ENCODE peak calls at places on chromosomes 5 and 9, in eight cellular contexts. One of them, this sample, is unnamed.

GRCh38 chr5:112757468-112758208 is 20.0 kb downstream of the APC start:
- DNase-seq in GM06990: peak; percentile 13
- DNase-seq in AG10803: peak; percentile 67
- DNase-seq in adrenal gland: no peak
- DNase-seq in omental fat pad: no peak
- DNase-seq in fibroblast of pulmonary artery: peak; percentile 83
- DNase-seq in uterus: no peak
- DNase-seq in BJ: no peak
- DNase-seq in this sample: no peak

GRCh38 chr5:32308951-32309350 is 3.8 kb downstream of the MTMR12 start:
- DNase-seq in BJ: no peak
- DNase-seq in GM06990: no peak
- DNase-seq in adrenal gland: no peak
- DNase-seq in fibroblast of pulmonary artery: no peak
- DNase-seq in AG10803: peak; percentile 65
- DNase-seq in omental fat pad: no peak
- DNase-seq in uterus: no peak
- DNase-seq in this sample: no peak

GRCh38 chr5:131659841-131660240 is 24.8 kb upstream of the RAPGEF6 start:
- DNase-seq in omental fat pad: no peak
- DNase-seq in adrenal gland: no peak
- DNase-seq in GM06990: no peak
- DNase-seq in uterus: no peak
- DNase-seq in AG10803: no peak
- DNase-seq in fibroblast of pulmonary artery: no peak
- DNase-seq in BJ: no peak
- DNase-seq in this sample: no peak

GRCh38 chr5:76269259-76269958 is 133.7 kb upstream of the IQGAP2 start:
- DNase-seq in adrenal gland: no peak
- DNase-seq in fibroblast of pulmonary artery: no peak
- DNase-seq in BJ: no peak
- DNase-seq in uterus: no peak
- DNase-seq in AG10803: no peak
- DNase-seq in omental fat pad: no peak
- DNase-seq in GM06990: no peak
- DNase-seq in this sample: no peak

GRCh38 chr9:107740088-107740980 is 250.8 kb upstream of the KLF4 start:
- DNase-seq in BJ: no peak
- DNase-seq in adrenal gland: no peak
- DNase-seq in omental fat pad: no peak
- DNase-seq in uterus: peak; percentile 65
- DNase-seq in AG10803: peak; percentile 43
- DNase-seq in fibroblast of pulmonary artery: peak; percentile 47
- DNase-seq in GM06990: no peak
- DNase-seq in this sample: no peak

GRCh38 chr9:108197888-108198287 is 657.9 kb downstream of the ACTL7B start:
- DNase-seq in adrenal gland: no peak
- DNase-seq in GM06990: no peak
- DNase-seq in omental fat pad: no peak
- DNase-seq in BJ: no peak
- DNase-seq in fibroblast of pulmonary artery: no peak
- DNase-seq in AG10803: no peak
- DNase-seq in uterus: no peak
- DNase-seq in this sample: no peak

GRCh38 chr9:38391278-38392118 is 1.0 kb upstream of the ALDH1B1 start:
- DNase-seq in GM06990: no peak
- DNase-seq in adrenal gland: no peak
- DNase-seq in AG10803: no peak
- DNase-seq in BJ: no peak
- DNase-seq in fibroblast of pulmonary artery: no peak
- DNase-seq in omental fat pad: no peak
- DNase-seq in uterus: no peak
- DNase-seq in this sample: no peak

GRCh38 chr5:154198611-154199230 is 8.2 kb downstream of the GALNT10 start:
- DNase-seq in BJ: peak; percentile 42
- DNase-seq in AG10803: peak; percentile 87
- DNase-seq in fibroblast of pulmonary artery: peak; percentile 65
- DNase-seq in uterus: no peak
- DNase-seq in omental fat pad: no peak
- DNase-seq in GM06990: no peak
- DNase-seq in adrenal gland: no peak
- DNase-seq in this sample: no peak

GRCh38 chr5:140429724-140430123 is 28.1 kb downstream of the ANKHD1 start:
- DNase-seq in BJ: no peak
- DNase-seq in GM06990: no peak
- DNase-seq in adrenal gland: no peak
- DNase-seq in fibroblast of pulmonary artery: no peak
- DNase-seq in omental fat pad: no peak
- DNase-seq in AG10803: no peak
- DNase-seq in uterus: no peak
- DNase-seq in this sample: no peak

GRCh38 chr5:9342161-9342787 is 203.6 kb downstream of the SEMA5A start:
- DNase-seq in omental fat pad: no peak
- DNase-seq in fibroblast of pulmonary artery: no peak
- DNase-seq in GM06990: no peak
- DNase-seq in uterus: no peak
- DNase-seq in adrenal gland: no peak
- DNase-seq in AG10803: no peak
- DNase-seq in BJ: no peak
- DNase-seq in this sample: no peak

GRCh38 chr5:43316421-43316820 is 3.2 kb upstream of the HMGCS1 start:
- DNase-seq in AG10803: no peak
- DNase-seq in fibroblast of pulmonary artery: no peak
- DNase-seq in GM06990: no peak
- DNase-seq in adrenal gland: no peak
- DNase-seq in BJ: no peak
- DNase-seq in omental fat pad: no peak
- DNase-seq in uterus: no peak
- DNase-seq in this sample: no peak

GRCh38 chr9:14271078-14271673 is 42.8 kb downstream of the NFIB start:
- DNase-seq in adrenal gland: peak; percentile 65
- DNase-seq in omental fat pad: no peak
- DNase-seq in uterus: peak; percentile 88
- DNase-seq in fibroblast of pulmonary artery: peak; percentile 88
- DNase-seq in GM06990: no peak
- DNase-seq in BJ: no peak
- DNase-seq in AG10803: peak; percentile 27
- DNase-seq in this sample: peak; percentile 94

GRCh38 chr5:77167695-77168111 is 42.8 kb upstream of the PDE8B start:
- DNase-seq in BJ: peak; percentile 75
- DNase-seq in AG10803: peak; percentile 86
- DNase-seq in GM06990: no peak
- DNase-seq in omental fat pad: no peak
- DNase-seq in uterus: peak; percentile 34
- DNase-seq in adrenal gland: no peak
- DNase-seq in fibroblast of pulmonary artery: peak; percentile 84
- DNase-seq in this sample: no peak

GRCh38 chr5:54093081-54093492 is 217.3 kb downstream of the ARL15 start:
- DNase-seq in GM06990: no peak
- DNase-seq in AG10803: no peak
- DNase-seq in adrenal gland: no peak
- DNase-seq in BJ: no peak
- DNase-seq in uterus: no peak
- DNase-seq in omental fat pad: no peak
- DNase-seq in fibroblast of pulmonary artery: no peak
- DNase-seq in this sample: no peak

GRCh38 chr9:38003946-38004808 is 64.8 kb downstream of the SHB start:
- DNase-seq in omental fat pad: no peak
- DNase-seq in BJ: no peak
- DNase-seq in GM06990: no peak
- DNase-seq in fibroblast of pulmonary artery: no peak
- DNase-seq in uterus: no peak
- DNase-seq in AG10803: no peak
- DNase-seq in adrenal gland: no peak
- DNase-seq in this sample: no peak

GRCh38 chr5:14440598-14441401 is 140.8 kb upstream of the OTULINL start:
- DNase-seq in uterus: peak; percentile 71
- DNase-seq in adrenal gland: no peak
- DNase-seq in BJ: peak; percentile 99
- DNase-seq in fibroblast of pulmonary artery: peak; percentile 92
- DNase-seq in AG10803: peak; percentile 98
- DNase-seq in omental fat pad: no peak
- DNase-seq in GM06990: no peak
- DNase-seq in this sample: peak; percentile 78

GRCh38 chr9:129027224-129027684 is 877 bp downstream of the SH3GLB2 start:
- DNase-seq in AG10803: no peak
- DNase-seq in uterus: no peak
- DNase-seq in omental fat pad: no peak
- DNase-seq in adrenal gland: no peak
- DNase-seq in fibroblast of pulmonary artery: no peak
- DNase-seq in BJ: no peak
- DNase-seq in GM06990: no peak
- DNase-seq in this sample: no peak

GRCh38 chr9:108212179-108212578 is 643.6 kb downstream of the ACTL7B start:
- DNase-seq in GM06990: no peak
- DNase-seq in uterus: no peak
- DNase-seq in AG10803: no peak
- DNase-seq in BJ: no peak
- DNase-seq in adrenal gland: no peak
- DNase-seq in fibroblast of pulmonary artery: peak; percentile 45
- DNase-seq in omental fat pad: no peak
- DNase-seq in this sample: peak; percentile 13

GRCh38 chr9:124006448-124007156 is 5.0 kb upstream of the LHX2 start:
- DNase-seq in omental fat pad: no peak
- DNase-seq in AG10803: no peak
- DNase-seq in BJ: no peak
- DNase-seq in adrenal gland: no peak
- DNase-seq in GM06990: no peak
- DNase-seq in fibroblast of pulmonary artery: no peak
- DNase-seq in uterus: no peak
- DNase-seq in this sample: no peak

DNA sequence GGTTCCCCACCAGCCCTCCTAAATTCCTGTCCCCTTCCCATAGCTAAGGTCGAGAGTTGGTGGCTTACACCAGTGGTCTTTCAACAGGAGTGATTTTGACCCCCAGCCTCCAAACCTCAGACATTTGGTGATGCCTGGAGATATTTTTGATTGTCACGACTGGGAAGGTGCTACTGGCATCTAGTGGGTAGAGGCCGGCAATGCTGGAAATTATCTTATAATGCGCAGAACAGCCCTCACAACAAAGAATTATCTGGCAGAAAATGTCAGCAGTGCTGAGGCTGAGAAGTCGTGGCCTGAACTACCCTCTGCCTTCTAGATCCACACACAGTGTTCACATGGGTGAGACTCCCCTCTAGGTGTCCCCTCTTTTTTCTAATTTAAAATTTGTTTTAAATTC is 69.6 kb downstream of the IL31RA start:
- DNase-seq in omental fat pad: no peak
- DNase-seq in BJ: no peak
- DNase-seq in GM06990: no peak
- DNase-seq in uterus: no peak
- DNase-seq in AG10803: peak; percentile 21
- DNase-seq in adrenal gland: no peak
- DNase-seq in fibroblast of pulmonary artery: peak; percentile 35
- DNase-seq in this sample: no peak
- TF ChIP-seq CTCF in omental fat pad: no peak
- TF ChIP-seq CTCF in BJ: peak; percentile 24
- TF ChIP-seq CTCF in GM06990: peak; percentile 13
- TF ChIP-seq CTCF in uterus: no peak
- TF ChIP-seq CTCF in AG10803: peak; percentile 57
- TF ChIP-seq CTCF in adrenal gland: no peak
- TF ChIP-seq CTCF in fibroblast of pulmonary artery: peak; percentile 46
- TF ChIP-seq CTCF in this sample: peak; percentile 62

GRCh38 chr9:92875373-92875772 is 2.5 kb downstream of the ZNF484 start:
- DNase-seq in omental fat pad: no peak
- DNase-seq in GM06990: no peak
- DNase-seq in adrenal gland: no peak
- DNase-seq in BJ: no peak
- DNase-seq in fibroblast of pulmonary artery: no peak
- DNase-seq in AG10803: no peak
- DNase-seq in uterus: no peak
- DNase-seq in this sample: no peak

GRCh38 chr9:92882276-92882675 is 4.4 kb upstream of the ZNF484 start:
- DNase-seq in fibroblast of pulmonary artery: no peak
- DNase-seq in omental fat pad: no peak
- DNase-seq in GM06990: no peak
- DNase-seq in uterus: no peak
- DNase-seq in AG10803: no peak
- DNase-seq in adrenal gland: no peak
- DNase-seq in BJ: no peak
- DNase-seq in this sample: no peak

GRCh38 chr9:92877531-92878430 is at the start of gene ZNF484:
- DNase-seq in GM06990: peak; percentile 92
- DNase-seq in BJ: peak; percentile 78
- DNase-seq in fibroblast of pulmonary artery: peak; percentile 99
- DNase-seq in omental fat pad: peak; percentile 98
- DNase-seq in uterus: peak; percentile 97
- DNase-seq in adrenal gland: peak; percentile 97
- DNase-seq in AG10803: peak; percentile 96
- DNase-seq in this sample: peak; percentile 99
- TF ChIP-seq CTCF in GM06990: no peak
- TF ChIP-seq CTCF in BJ: no peak
- TF ChIP-seq CTCF in fibroblast of pulmonary artery: no peak
- TF ChIP-seq CTCF in omental fat pad: no peak
- TF ChIP-seq CTCF in uterus: no peak
- TF ChIP-seq CTCF in adrenal gland: no peak
- TF ChIP-seq CTCF in AG10803: no peak
- TF ChIP-seq CTCF in this sample: no peak

GRCh38 chr9:23821400-23822181 is 4.4 kb downstream of the ELAVL2 start:
- DNase-seq in BJ: no peak
- DNase-seq in GM06990: no peak
- DNase-seq in uterus: no peak
- DNase-seq in adrenal gland: peak; percentile 32
- DNase-seq in omental fat pad: no peak
- DNase-seq in AG10803: no peak
- DNase-seq in fibroblast of pulmonary artery: no peak
- DNase-seq in this sample: peak; percentile 77

GRCh38 chr9:23822331-23823169 is 3.5 kb downstream of the ELAVL2 start:
- DNase-seq in omental fat pad: no peak
- DNase-seq in AG10803: no peak
- DNase-seq in BJ: no peak
- DNase-seq in fibroblast of pulmonary artery: no peak
- DNase-seq in adrenal gland: no peak
- DNase-seq in GM06990: no peak
- DNase-seq in uterus: no peak
- DNase-seq in this sample: no peak

GRCh38 chr9:23819403-23819802 is 6.6 kb downstream of the ELAVL2 start:
- DNase-seq in fibroblast of pulmonary artery: no peak
- DNase-seq in AG10803: no peak
- DNase-seq in BJ: no peak
- DNase-seq in omental fat pad: no peak
- DNase-seq in uterus: no peak
- DNase-seq in GM06990: no peak
- DNase-seq in adrenal gland: no peak
- DNase-seq in this sample: no peak

GRCh38 chr9:23824241-23825142 is 1.5 kb downstream of the ELAVL2 start:
- DNase-seq in fibroblast of pulmonary artery: no peak
- DNase-seq in adrenal gland: peak; percentile 32
- DNase-seq in AG10803: peak; percentile 2
- DNase-seq in GM06990: no peak
- DNase-seq in omental fat pad: no peak
- DNase-seq in BJ: no peak
- DNase-seq in uterus: no peak
- DNase-seq in this sample: no peak

GRCh38 chr9:23820731-23821399 is 5.2 kb downstream of the ELAVL2 start:
- DNase-seq in omental fat pad: no peak
- DNase-seq in AG10803: no peak
- DNase-seq in GM06990: no peak
- DNase-seq in BJ: no peak
- DNase-seq in adrenal gland: no peak
- DNase-seq in fibroblast of pulmonary artery: no peak
- DNase-seq in uterus: no peak
- DNase-seq in this sample: peak; percentile 17
- TF ChIP-seq CTCF in omental fat pad: no peak
- TF ChIP-seq CTCF in AG10803: no peak
- TF ChIP-seq CTCF in GM06990: no peak
- TF ChIP-seq CTCF in BJ: no peak
- TF ChIP-seq CTCF in adrenal gland: no peak
- TF ChIP-seq CTCF in fibroblast of pulmonary artery: no peak
- TF ChIP-seq CTCF in uterus: no peak
- TF ChIP-seq CTCF in this sample: no peak

GRCh38 chr5:129361441-129362025 is 98.6 kb upstream of the ADAMTS19 start:
- DNase-seq in fibroblast of pulmonary artery: peak; percentile 53
- DNase-seq in BJ: no peak
- DNase-seq in omental fat pad: no peak
- DNase-seq in GM06990: no peak
- DNase-seq in adrenal gland: no peak
- DNase-seq in uterus: no peak
- DNase-seq in AG10803: no peak
- DNase-seq in this sample: no peak
- TF ChIP-seq CTCF in fibroblast of pulmonary artery: peak; percentile 70
- TF ChIP-seq CTCF in BJ: peak; percentile 35
- TF ChIP-seq CTCF in omental fat pad: no peak
- TF ChIP-seq CTCF in GM06990: peak; percentile 53
- TF ChIP-seq CTCF in adrenal gland: no peak
- TF ChIP-seq CTCF in uterus: no peak
- TF ChIP-seq CTCF in AG10803: no peak
- TF ChIP-seq CTCF in this sample: peak; percentile 66

This sample was measured in BE2C.